ENCODE peak calls at places on chromosomes 5 and 9, in eight cellular contexts. F is stimulated activated CD8-positive, alpha-beta memory T cell treated with anti-CD3 and anti-CD28 coated beads, Interleukin-12 subunit alpha, Interleukin-12 subunit beta, amount 100 ng/mL, for 4 hours; S is SW480; Q is epithelial cell of prostate; Y is EL; V is H7; I is HuH-7.5; D is nephron progenitor cell. J is an unnamed sample.

GRCh38 chr5:79091064-79091463 is 20.5 kb upstream of the BHMT start:
- DNase-seq in D (no peak), Y (no peak), S (no peak), I (no peak), F (no peak), Q (no peak), V (no peak), J (no peak)

GRCh38 chr5:9895305-9895650 is 265.1 kb upstream of the TAS2R1 start:
- DNase-seq in I (no peak), V (peak), S (no peak), Q (no peak), Y (no peak), F (no peak), D (no peak), J (no peak)

GRCh38 chr9:109440797-109441287 is 57.3 kb downstream of the PTPN3 start:
- DNase-seq in Q (no peak), F (no peak), D (peak), I (peak), Y (peak), S (peak), V (peak), J (peak)

GRCh38 chr9:110048976-110049698 is 158.8 kb downstream of the C9orf152 start:
- DNase-seq in I (no peak), D (peak), V (peak), Q (no peak), S (peak), F (no peak), Y (peak), J (no peak)

GRCh38 chr9:99262949-99263418 is 40.9 kb downstream of the SEC61B start:
- DNase-seq in S (no peak), Q (no peak), I (no peak), F (no peak), V (no peak), Y (no peak), D (no peak), J (no peak)

GRCh38 chr5:115816226-115817042 is at the start of gene CDO1:
- DNase-seq in S (no peak), D (peak), F (no peak), Y (peak), I (no peak), V (peak), Q (no peak), J (no peak)

GRCh38 chr5:58902765-58903164 is 319.9 kb downstream of the RAB3C start:
- DNase-seq in F (no peak), S (no peak), V (no peak), I (no peak), Q (no peak), Y (no peak), D (no peak), J (no peak)

GRCh38 chr5:159022178-159022556 is 77.5 kb downstream of the EBF1 start:
- DNase-seq in Y (peak), F (no peak), D (peak), S (no peak), Q (no peak), I (no peak), V (no peak), J (no peak)

GRCh38 chr9:133945977-133946753 is 46.0 kb downstream of the VAV2 start:
- DNase-seq in Y (no peak), Q (no peak), S (no peak), I (no peak), F (no peak), D (peak), V (no peak), J (no peak)

GRCh38 chr9:114386361-114386885 is 1.4 kb downstream of the AKNA start:
- DNase-seq in F (no peak), Q (no peak), I (no peak), V (no peak), S (no peak), Y (no peak), D (no peak), J (no peak)

GRCh38 chr5:126070481-126070880 is 352.7 kb upstream of the GRAMD2B start:
- DNase-seq in F (no peak), I (no peak), D (no peak), Y (no peak), Q (no peak), V (no peak), S (no peak), J (no peak)